ENCODE peak calls at places on chromosomes 5 and 9, in eight cellular contexts. S is NCI-H2029 treated with DMSO at 0.1 percent for 48 hours; Q is HFF-Myc; A is HCT116; K is stimulated activated CD4-positive, alpha-beta T cell treated with anti-CD3 and anti-CD28 coated beads, Interleukin-4, amount 100 ng/mL, for 4 hours; J is T-cell; R is activated CD8-positive, alpha-beta memory T cell treated with anti-CD3 and anti-CD28 coated beads for 48 hours; D is upper lobe of right lung. G is an unnamed sample.

GRCh38 chr5:141747152-141747640 is 65.2 kb upstream of the ARAP3 start:
- DNase-seq in S (peak), Q (no peak), A (peak), K (no peak), J (no peak), R (no peak), D (peak), G (no peak)

GRCh38 chr9:37921546-37922300 is 17.8 kb upstream of the SLC25A51 start:
- DNase-seq in S (no peak), Q (no peak), A (no peak), K (no peak), J (no peak), R (no peak), D (peak), G (peak)

GRCh38 chr5:54868511-54869483 is 116.6 kb downstream of the ESM1 start:
- DNase-seq in S (no peak), Q (no peak), A (no peak), K (no peak), J (no peak), R (peak), D (no peak), G (no peak)

GRCh38 chr5:161295721-161296120 is 250.8 kb downstream of the GABRB2 start:
- DNase-seq in S (no peak), Q (no peak), A (no peak), K (no peak), J (no peak), R (no peak), D (no peak), G (no peak)

GRCh38 chr5:131185523-131186104 is 14.9 kb downstream of the LYRM7 start:
- DNase-seq in S (no peak), Q (no peak), A (no peak), K (no peak), J (no peak), R (no peak), D (no peak), G (no peak)

GRCh38 chr9:14353222-14354056 is 39.5 kb upstream of the NFIB start:
- DNase-seq in S (peak), Q (peak), A (peak), K (peak), J (peak), R (peak), D (peak), G (peak)

GRCh38 chr9:28503573-28503972 is 930.3 kb upstream of the C9orf72 start:
- DNase-seq in S (no peak), Q (no peak), A (no peak), K (no peak), J (no peak), R (no peak), D (no peak), G (no peak)

GRCh38 chr9:88197016-88197415 is 58.7 kb upstream of the SPATA31C2 start:
- DNase-seq in S (no peak), Q (no peak), A (no peak), K (no peak), J (no peak), R (no peak), D (no peak), G (peak)

GRCh38 chr9:134629586-134630392 is 11.8 kb upstream of the COL5A1 start:
- DNase-seq in S (no peak), Q (no peak), A (no peak), K (no peak), J (no peak), R (no peak), D (peak), G (no peak)